ENCODE peak calls at places on chromosome 1, in five cellular contexts. C, N, E, W and Z are unnamed samples. For H3K9me3, the result is how much of the 10 kb centered on the place peaks cover.

GRCh38 chr1:153944005-153944821 is 2.3 kb downstream of the DENND4B start:
- DNase-seq in C (no peak), N (no peak), E (no peak), W (no peak), Z (no peak)

GRCh38 chr1:54259546-54259945 is 59.6 kb downstream of the MRPL37 start:
- DNase-seq in C (no peak), N (no peak), E (no peak), W (no peak), Z (no peak)

GRCh38 chr1:203335503-203335902 is 15.4 kb downstream of the FMOD start:
- DNase-seq in C (no peak), N (no peak), E (no peak), W (no peak), Z (no peak)

GRCh38 chr1:153431427-153431826 is 15.1 kb downstream of the S100A7A start:
- DNase-seq in C (no peak), N (no peak), E (no peak), W (no peak), Z (no peak)

GRCh38 chr1:64623750-64624445 is 121.0 kb upstream of the RAVER2 start:
- DNase-seq in C (no peak), N (peak), E (no peak), W (peak), Z (no peak)

GRCh38 chr1:110829955-110830553 is 42.9 kb upstream of the CD53 start:
- DNase-seq in C (peak), N (peak), E (peak), W (peak), Z (peak)

GRCh38 chr1:53031732-53032131 is 30.3 kb upstream of the PODN start:
- DNase-seq in C (no peak), N (no peak), E (no peak), W (no peak), Z (no peak)

GRCh38 chr1:193322218-193322617 is 135.8 kb upstream of the B3GALT2 start:
- DNase-seq in C (no peak), N (no peak), E (no peak), W (peak), Z (no peak)

GRCh38 chr1:246503341-246503740 is 3.7 kb downstream of the SMYD3 start:
- DNase-seq in C (no peak), N (no peak), E (no peak), W (no peak), Z (peak)

GRCh38 chr1:11383553-11384169 is 95.3 kb upstream of the DISP3 start:
- DNase-seq in C (no peak), N (no peak), E (no peak), W (peak), Z (no peak)

DNA sequence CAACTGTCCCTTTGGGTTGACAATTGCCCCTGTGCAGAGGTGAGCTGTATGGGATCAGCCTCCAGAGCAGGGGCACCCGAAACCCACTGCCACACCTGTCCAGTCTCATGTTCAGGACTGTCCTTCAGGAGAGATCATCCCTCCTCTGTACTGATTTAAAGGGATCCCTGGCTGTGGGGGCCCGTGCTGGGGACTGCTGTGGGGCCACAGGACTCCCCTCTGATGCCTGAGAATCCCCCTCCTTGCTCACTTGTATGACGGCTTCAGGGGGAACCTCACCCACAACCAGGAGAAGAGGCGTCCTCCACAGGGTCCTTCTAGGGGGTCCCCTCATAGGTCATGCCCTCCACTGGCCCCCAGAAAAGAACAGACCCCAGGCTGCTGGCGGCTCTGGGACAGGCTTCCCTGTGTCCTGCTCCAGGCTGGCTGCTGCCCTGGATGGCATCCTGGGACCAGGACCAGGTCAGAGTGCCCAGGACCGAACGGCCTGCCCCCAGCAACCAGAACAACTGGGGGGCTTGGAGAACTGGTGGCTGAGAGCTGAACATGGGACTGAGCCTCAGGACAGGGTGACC is 77.5 kb upstream of the ACTRT2 start:
- DNase-seq in C (no peak), N (no peak), E (no peak), W (no peak), Z (no peak)
- H3K9me3 ChIP-seq in C (under half), N (under half), E (under half), W (under half), Z (under half)

DNA sequence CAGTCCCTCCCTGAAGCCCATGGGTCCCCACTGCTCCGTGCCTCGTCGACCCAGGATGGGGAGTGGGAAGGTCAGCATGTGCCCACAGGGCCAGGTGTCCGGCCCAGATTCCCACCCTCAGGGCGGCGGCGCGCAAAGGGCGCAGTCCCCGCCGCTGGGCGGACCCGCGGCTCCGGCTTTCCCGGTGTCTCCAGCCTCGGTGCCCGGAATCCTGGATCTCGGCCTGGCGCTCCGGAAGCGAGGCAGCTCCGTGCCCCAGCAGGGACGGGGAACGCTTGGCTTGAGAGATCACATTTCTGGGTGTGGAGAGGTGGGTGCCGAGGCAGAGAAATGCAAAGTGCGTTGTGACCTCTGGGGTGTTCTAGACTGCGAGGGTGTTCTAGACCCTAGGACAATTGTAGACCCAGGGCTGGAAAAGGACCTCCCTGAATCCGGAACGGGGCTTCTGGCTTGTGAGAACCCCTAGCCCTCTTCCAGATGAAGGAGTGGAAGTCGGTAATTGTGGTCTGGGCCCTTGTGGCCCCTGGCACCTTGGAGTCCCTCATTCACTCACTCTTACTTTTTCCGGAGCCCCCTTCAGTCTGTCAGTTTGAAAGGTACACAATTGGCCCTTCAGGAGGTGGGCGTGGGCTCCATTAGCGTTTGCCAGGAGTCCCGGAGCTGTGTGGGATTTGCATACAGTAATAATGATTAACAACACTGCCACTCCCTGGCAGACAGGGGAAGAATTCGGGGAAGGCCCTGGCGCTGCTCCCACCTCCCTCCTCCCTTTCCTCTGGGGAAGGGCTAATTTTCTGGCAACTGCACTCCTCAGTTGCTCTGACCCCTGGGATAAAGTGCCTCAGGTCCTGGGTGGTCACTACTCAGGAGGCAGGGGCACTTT is 1.7 kb upstream of the KCND3 start:
- DNase-seq in C (peak), N (peak), E (peak), W (peak), Z (peak)
- TF ChIP-seq CTCF in C (no peak), N (peak), E (peak), W (peak), Z (peak)

GRCh38 chr1:5649795-5650194 is 342.4 kb downstream of the NPHP4 start:
- DNase-seq in C (no peak), N (no peak), E (no peak), W (no peak), Z (no peak)
- H3K9me3 ChIP-seq in C (under half), N (under half), E (under half), W (under half), Z (under half)

DNA sequence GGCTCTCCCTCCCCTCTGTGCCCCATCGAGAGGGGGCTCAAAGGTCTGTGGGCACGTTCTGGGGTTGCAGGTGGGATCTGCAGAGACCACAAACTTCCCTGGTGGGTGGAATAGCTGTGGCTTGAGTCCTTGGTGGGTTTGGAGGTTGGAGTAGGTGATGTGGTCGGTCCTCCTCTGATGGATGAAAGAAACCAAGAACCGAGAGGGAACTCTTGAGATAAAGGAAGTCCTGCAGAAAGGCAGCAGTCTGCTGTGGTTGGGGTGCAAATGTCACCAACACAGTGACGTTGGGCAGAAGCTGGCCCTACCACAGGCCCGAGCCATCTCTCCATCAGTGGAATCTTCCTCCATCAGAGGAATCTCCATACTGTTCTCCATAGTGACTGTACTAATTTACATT is 171.8 kb downstream of the FCRL5 start:
- DNase-seq in C (no peak), N (no peak), E (no peak), W (no peak), Z (no peak)
- TF ChIP-seq CTCF in C (no peak), N (no peak), E (no peak), W (no peak), Z (no peak)

DNA sequence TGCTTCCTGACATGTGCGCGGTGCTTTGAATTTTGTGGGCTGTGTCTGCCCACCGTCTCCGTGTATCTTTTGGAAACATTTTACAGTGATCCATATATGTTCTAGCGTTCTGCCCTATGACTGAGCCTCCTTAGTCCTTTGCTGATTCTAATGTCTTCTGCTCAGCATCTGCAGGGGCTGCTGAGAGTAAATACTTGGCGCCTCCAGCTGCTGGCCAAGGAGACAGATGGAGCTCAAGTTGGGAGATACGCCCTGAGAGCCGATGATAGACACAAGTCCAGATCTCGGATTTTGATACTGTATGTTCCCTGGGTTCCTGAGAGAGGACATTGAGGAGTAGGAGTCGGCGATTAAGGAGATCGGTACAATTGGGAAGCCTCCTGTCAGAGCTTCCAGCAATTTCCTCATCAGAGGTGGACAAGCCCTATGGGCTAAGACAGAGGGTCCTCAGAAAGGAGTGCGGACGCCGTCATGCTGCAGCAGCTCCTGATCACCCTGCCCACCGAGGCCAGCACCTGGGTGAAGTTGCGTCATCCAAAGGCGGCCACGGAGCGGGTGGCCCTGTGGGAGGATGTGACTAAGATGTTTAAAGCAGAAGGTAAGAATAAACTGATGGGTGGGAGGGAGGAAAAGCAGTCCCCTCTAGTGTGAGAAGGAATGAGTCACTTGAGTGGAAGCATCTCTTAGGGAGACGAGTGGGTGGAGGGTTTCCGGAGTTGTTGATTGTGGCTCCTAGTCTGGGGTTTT is 388 bp downstream of the ZFP69B start:
- DNase-seq in C (peak), N (peak), E (peak), W (peak), Z (peak)
- H3K9me3 ChIP-seq in C (under half), N (under half), E (under half), W (under half), Z (under half)

GRCh38 chr1:205809942-205810345 is 3.1 kb downstream of the SLC41A1 start:
- DNase-seq in C (no peak), N (no peak), E (no peak), W (no peak), Z (no peak)

GRCh38 chr1:205812271-205812877 is 624 bp downstream of the SLC41A1 start:
- DNase-seq in C (peak), N (peak), E (peak), W (peak), Z (peak)

GRCh38 chr1:205809469-205809868 is 3.5 kb downstream of the SLC41A1 start:
- DNase-seq in C (no peak), N (no peak), E (no peak), W (no peak), Z (no peak)

GRCh38 chr1:205811660-205812059 is 1.3 kb downstream of the SLC41A1 start:
- DNase-seq in C (no peak), N (peak), E (no peak), W (peak), Z (no peak)

GRCh38 chr1:205810448-205811157 is 2.4 kb downstream of the SLC41A1 start:
- DNase-seq in C (no peak), N (no peak), E (peak), W (peak), Z (no peak)
- TF ChIP-seq CTCF in C (no peak), N (peak), E (peak), W (peak), Z (peak)

DNA sequence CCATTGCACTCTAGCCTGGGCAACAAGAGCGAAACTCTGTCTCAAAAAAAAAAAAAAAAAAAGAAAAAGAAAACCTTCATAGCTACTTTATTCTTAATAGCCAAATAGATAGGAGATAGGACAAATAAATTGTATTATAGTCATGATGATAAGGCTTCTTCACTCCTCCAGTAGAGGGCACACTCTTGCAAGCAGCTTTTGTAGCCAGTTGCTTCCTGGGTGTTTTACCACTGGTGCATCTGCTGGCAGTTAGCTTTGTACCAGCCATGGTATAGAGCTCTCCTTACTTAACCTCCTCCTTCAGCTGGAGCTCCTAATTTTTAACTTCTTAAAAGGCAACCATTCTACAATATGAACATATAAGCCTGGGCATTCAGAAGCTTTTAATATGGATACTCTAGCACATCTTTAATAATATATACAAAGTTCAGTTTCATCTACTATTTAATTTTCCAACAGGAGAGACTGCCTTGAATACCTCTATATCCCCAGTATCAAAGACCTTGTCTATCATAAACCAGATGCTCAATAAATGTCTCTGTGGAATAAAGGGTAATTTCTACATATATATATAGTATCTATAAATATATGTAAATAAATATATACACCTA is 35.8 kb downstream of the EVI5 start:
- DNase-seq in C (peak), N (peak), E (peak), W (peak), Z (peak)
- H3K9me3 ChIP-seq in C (under half), N (under half), E (under half), W (under half), Z (under half)

DNA sequence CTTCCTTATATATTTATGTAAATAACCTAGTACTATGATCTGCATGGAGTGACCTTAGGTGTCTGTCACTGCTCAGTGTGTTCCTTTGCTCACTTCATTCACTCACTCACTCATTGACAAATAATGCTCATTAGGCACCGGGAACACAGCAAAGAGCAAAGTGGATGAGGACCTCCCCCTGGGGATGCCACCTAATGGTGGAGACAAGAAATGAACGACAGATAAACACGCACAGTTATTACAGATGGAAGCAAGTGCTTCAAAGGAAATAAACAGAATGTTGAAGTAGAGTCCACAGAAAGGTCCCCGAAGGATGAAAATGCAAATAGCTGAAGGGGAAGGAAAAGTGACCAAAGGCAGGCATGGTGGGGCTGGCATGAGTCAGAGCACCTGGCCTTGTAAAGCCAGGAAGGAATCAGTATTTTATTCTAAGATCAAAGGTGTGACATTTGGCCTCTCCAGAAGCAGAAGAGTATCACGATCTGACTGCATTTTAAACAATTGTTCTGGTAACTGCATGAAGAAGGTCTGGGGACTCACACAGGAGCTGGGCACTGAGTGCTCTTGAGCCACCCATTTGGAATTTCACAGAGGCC is 23.1 kb downstream of the MAB21L3 start:
- DNase-seq in C (peak), N (no peak), E (peak), W (no peak), Z (peak)
- TF ChIP-seq CTCF in C (no peak), N (peak), E (peak), W (peak), Z (peak)

GRCh38 chr1:247942624-247943023 is 6.0 kb upstream of the OR2L8 start:
- DNase-seq in C (no peak), N (no peak), E (no peak), W (no peak), Z (no peak)
- H3K9me3 ChIP-seq in C (under half), N (under half), E (under half), W (under half), Z (under half)

GRCh38 chr1:20463502-20463901 is 22.5 kb downstream of the CAMK2N1 start:
- DNase-seq in C (no peak), N (no peak), E (no peak), W (no peak), Z (no peak)

GRCh38 chr1:20462397-20462796 is 23.6 kb downstream of the CAMK2N1 start:
- DNase-seq in C (no peak), N (no peak), E (no peak), W (no peak), Z (no peak)

GRCh38 chr1:20454004-20454403 is 32.0 kb downstream of the CAMK2N1 start:
- DNase-seq in C (no peak), N (no peak), E (no peak), W (no peak), Z (no peak)

DNA sequence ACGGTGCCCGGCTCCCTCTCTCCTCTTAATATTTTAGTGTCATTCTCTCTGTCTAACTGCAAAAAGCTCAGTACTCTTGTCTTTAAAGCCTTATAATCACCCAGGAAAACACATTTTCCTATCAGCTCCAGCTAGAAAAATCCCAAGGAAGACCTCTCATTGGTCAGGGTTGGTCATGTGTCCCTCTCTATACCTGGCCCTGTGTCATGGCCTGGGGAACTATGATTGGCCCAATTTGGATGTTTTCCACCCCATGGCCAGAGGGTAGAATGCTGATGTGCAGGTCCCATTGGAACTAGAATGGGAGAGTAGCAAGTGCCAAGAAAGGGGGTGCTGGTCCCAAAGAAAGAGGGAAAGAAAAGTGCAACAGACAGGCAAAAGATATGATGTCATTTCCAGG is 27.3 kb downstream of the CAMK2N1 start:
- DNase-seq in C (no peak), N (no peak), E (no peak), W (no peak), Z (no peak)
- TF ChIP-seq CTCF in C (no peak), N (no peak), E (no peak), W (no peak), Z (no peak)